ENCODE peak calls at places on chromosomes 6 and 20, in four cellular contexts. One of them, this sample, is unnamed.
A peak's percentile ranks its signal among the peaks of the same experiment; 100 is the strongest.

GRCh38 chr6:32968093-32968769 is at the start of gene BRD2:
- DNase-seq in K562: peak; percentile 99
- DNase-seq in SK-N-SH: peak; percentile 93
- DNase-seq in WTC11: peak; percentile 94
- DNase-seq in this sample: peak; percentile 93

GRCh38 chr6:20757761-20758160 is 223.5 kb downstream of the CDKAL1 start:
- DNase-seq in K562: no peak
- DNase-seq in WTC11: no peak
- DNase-seq in SK-N-SH: no peak
- DNase-seq in this sample: no peak

GRCh38 chr20:1663917-1664316 is 6.3 kb upstream of the SIRPG start:
- DNase-seq in WTC11: no peak
- DNase-seq in K562: no peak
- DNase-seq in SK-N-SH: no peak
- DNase-seq in this sample: no peak

GRCh38 chr6:144745434-144745833 is 460.3 kb downstream of the UTRN start:
- DNase-seq in WTC11: no peak
- DNase-seq in SK-N-SH: no peak
- DNase-seq in K562: no peak
- DNase-seq in this sample: no peak

GRCh38 chr6:24929255-24929654 is 6.5 kb downstream of the RIPOR2 start:
- DNase-seq in SK-N-SH: no peak
- DNase-seq in WTC11: no peak
- DNase-seq in K562: no peak
- DNase-seq in this sample: no peak

GRCh38 chr6:88870728-88871330 is 92.6 kb downstream of the RNGTT start:
- DNase-seq in WTC11: no peak
- DNase-seq in K562: peak; percentile 75
- DNase-seq in SK-N-SH: peak; percentile 29
- DNase-seq in this sample: peak; percentile 39

GRCh38 chr6:25121186-25121585 is 158.0 kb upstream of the CARMIL1 start:
- DNase-seq in SK-N-SH: no peak
- DNase-seq in K562: no peak
- DNase-seq in WTC11: no peak
- DNase-seq in this sample: no peak

GRCh38 chr20:54132612-54133433 is 41.0 kb downstream of the CYP24A1 start:
- DNase-seq in WTC11: no peak
- DNase-seq in K562: no peak
- DNase-seq in SK-N-SH: no peak
- DNase-seq in this sample: no peak

GRCh38 chr6:36052092-36052491 is 24.5 kb downstream of the MAPK14 start:
- DNase-seq in WTC11: no peak
- DNase-seq in K562: no peak
- DNase-seq in SK-N-SH: no peak
- DNase-seq in this sample: no peak

GRCh38 chr6:15534970-15535369 is 127.9 kb downstream of the DTNBP1 start:
- DNase-seq in K562: no peak
- DNase-seq in SK-N-SH: no peak
- DNase-seq in WTC11: no peak
- DNase-seq in this sample: no peak

GRCh38 chr6:138004423-138005287 is 102.6 kb downstream of the PERP start:
- DNase-seq in SK-N-SH: no peak
- DNase-seq in K562: peak; percentile 69
- DNase-seq in WTC11: no peak
- DNase-seq in this sample: peak; percentile 28

GRCh38 chr6:40710626-40711354 is 123.6 kb upstream of the LRFN2 start:
- DNase-seq in WTC11: no peak
- DNase-seq in SK-N-SH: no peak
- DNase-seq in K562: no peak
- DNase-seq in this sample: peak; percentile 15

GRCh38 chr6:97440590-97441176 is 157.7 kb upstream of the MMS22L start:
- DNase-seq in SK-N-SH: peak; percentile 60
- DNase-seq in WTC11: peak; percentile 42
- DNase-seq in K562: peak; percentile 12
- DNase-seq in this sample: no peak

GRCh38 chr6:166619912-166620311 is 7.1 kb downstream of the RPS6KA2 start:
- DNase-seq in K562: no peak
- DNase-seq in WTC11: no peak
- DNase-seq in SK-N-SH: peak; percentile 47
- DNase-seq in this sample: no peak

GRCh38 chr6:25596928-25597818 is 54.8 kb upstream of the SCGN start:
- DNase-seq in WTC11: no peak
- DNase-seq in K562: no peak
- DNase-seq in SK-N-SH: no peak
- DNase-seq in this sample: no peak

GRCh38 chr6:43715056-43715788 is 27.6 kb upstream of the MRPS18A start:
- DNase-seq in WTC11: no peak
- DNase-seq in SK-N-SH: no peak
- DNase-seq in K562: no peak
- DNase-seq in this sample: peak; percentile 87

GRCh38 chr20:61847986-61848385 is 217.7 kb downstream of the TAF4 start:
- DNase-seq in WTC11: no peak
- DNase-seq in K562: no peak
- DNase-seq in SK-N-SH: no peak
- DNase-seq in this sample: no peak
- TF ChIP-seq USF1 in WTC11: no peak
- TF ChIP-seq USF1 in K562: no peak
- TF ChIP-seq USF1 in SK-N-SH: no peak
- TF ChIP-seq USF1 in this sample: no peak

DNA sequence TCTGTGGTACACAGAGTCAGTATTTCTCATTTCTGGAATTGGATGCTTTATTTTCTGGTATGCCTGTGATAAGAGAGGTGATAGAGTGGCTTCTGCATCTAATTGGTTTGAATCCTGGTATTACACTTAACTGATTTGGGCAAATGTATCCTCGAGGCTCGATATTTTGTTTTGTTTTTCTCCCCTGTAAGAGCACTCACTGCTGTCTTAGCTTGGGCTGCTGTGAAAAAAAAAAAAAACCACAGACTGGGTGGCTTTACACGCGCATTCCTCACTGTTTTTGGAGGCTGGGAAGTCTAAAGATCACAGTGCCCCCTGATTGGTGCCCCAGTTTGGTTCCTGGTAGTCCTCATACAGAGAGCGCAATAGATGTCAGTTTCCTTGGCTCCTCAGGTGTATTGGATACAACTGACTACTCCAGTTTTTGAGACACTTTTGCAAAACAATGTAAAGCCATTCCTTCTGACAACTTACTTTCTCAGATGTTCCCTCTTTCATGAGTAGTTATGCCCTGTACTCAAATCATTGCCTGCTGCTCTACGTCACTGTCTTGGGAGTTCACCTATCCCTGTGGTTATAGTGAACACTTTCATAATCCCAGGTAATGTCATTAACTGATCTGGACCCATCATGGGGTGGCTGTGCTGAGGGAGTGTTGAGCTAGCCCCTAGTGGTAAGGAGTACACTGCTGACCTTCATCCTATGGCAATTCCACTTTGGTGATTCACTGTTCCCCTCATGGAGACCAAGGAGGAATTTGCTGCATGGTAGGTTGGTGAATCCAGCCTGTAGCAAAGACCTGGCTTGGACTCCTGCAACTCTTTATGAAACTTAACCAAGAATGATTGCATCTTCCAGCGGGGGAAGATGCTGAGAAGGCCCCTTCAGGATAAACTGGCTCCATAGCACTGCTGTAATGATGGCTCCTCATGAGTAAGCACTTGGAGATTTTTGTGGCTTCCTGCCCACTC is 3.5 kb upstream of the ACAT2 start:
- DNase-seq in SK-N-SH: no peak
- DNase-seq in WTC11: no peak
- DNase-seq in K562: peak; percentile 25
- DNase-seq in this sample: no peak
- TF ChIP-seq USF1 in SK-N-SH: no peak
- TF ChIP-seq USF1 in WTC11: no peak
- TF ChIP-seq USF1 in K562: no peak
- TF ChIP-seq USF1 in this sample: no peak

GRCh38 chr20:57590485-57591288 is 29.5 kb downstream of the ZBP1 start:
- DNase-seq in WTC11: no peak
- DNase-seq in K562: no peak
- DNase-seq in SK-N-SH: no peak
- DNase-seq in this sample: no peak
- TF ChIP-seq USF1 in WTC11: no peak
- TF ChIP-seq USF1 in K562: no peak
- TF ChIP-seq USF1 in SK-N-SH: no peak
- TF ChIP-seq USF1 in this sample: no peak

DNA sequence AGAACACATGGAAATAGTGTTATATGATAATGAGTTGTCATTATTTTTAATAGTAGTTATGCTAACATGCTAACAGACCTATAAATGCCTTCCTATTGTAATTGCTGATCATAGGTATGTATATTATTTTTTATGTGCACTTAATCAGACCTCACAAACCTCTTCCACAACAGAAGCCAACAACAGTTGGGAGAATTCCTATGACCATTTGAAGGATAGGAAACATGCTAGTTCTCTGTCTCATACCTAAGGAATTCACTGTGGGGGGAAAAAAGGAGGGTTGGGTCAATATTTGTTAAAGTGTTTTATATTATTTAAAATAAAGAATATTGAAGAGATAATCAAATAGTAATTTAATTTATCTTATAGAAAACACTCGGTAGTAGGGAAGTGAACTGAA is 990.9 kb downstream of the EPHA7 start:
- DNase-seq in SK-N-SH: no peak
- DNase-seq in K562: no peak
- DNase-seq in WTC11: no peak
- DNase-seq in this sample: no peak
- TF ChIP-seq USF1 in SK-N-SH: no peak
- TF ChIP-seq USF1 in K562: no peak
- TF ChIP-seq USF1 in WTC11: no peak
- TF ChIP-seq USF1 in this sample: no peak

GRCh38 chr6:45421700-45422540 is 44.2 kb upstream of the SUPT3H start:
- DNase-seq in K562: peak; percentile 62
- DNase-seq in SK-N-SH: peak; percentile 76
- DNase-seq in WTC11: peak; percentile 45
- DNase-seq in this sample: no peak
- TF ChIP-seq USF1 in K562: no peak
- TF ChIP-seq USF1 in SK-N-SH: no peak
- TF ChIP-seq USF1 in WTC11: no peak
- TF ChIP-seq USF1 in this sample: no peak

GRCh38 chr20:22834651-22835256 is 200.4 kb upstream of the SSTR4 start:
- DNase-seq in WTC11: no peak
- DNase-seq in SK-N-SH: no peak
- DNase-seq in K562: no peak
- DNase-seq in this sample: no peak

GRCh38 chr20:22838001-22838400 is 197.1 kb upstream of the SSTR4 start:
- DNase-seq in WTC11: no peak
- DNase-seq in SK-N-SH: no peak
- DNase-seq in K562: no peak
- DNase-seq in this sample: no peak

GRCh38 chr20:22833851-22834250 is 201.3 kb upstream of the SSTR4 start:
- DNase-seq in WTC11: no peak
- DNase-seq in SK-N-SH: no peak
- DNase-seq in K562: peak; percentile 88
- DNase-seq in this sample: no peak

GRCh38 chr20:22836877-22837276 is 198.2 kb upstream of the SSTR4 start:
- DNase-seq in WTC11: no peak
- DNase-seq in K562: peak; percentile 74
- DNase-seq in SK-N-SH: no peak
- DNase-seq in this sample: no peak

GRCh38 chr20:22836211-22836610 is 198.9 kb upstream of the SSTR4 start:
- DNase-seq in WTC11: no peak
- DNase-seq in K562: no peak
- DNase-seq in SK-N-SH: no peak
- DNase-seq in this sample: no peak
- TF ChIP-seq USF1 in WTC11: no peak
- TF ChIP-seq USF1 in K562: no peak
- TF ChIP-seq USF1 in SK-N-SH: no peak
- TF ChIP-seq USF1 in this sample: no peak

DNA sequence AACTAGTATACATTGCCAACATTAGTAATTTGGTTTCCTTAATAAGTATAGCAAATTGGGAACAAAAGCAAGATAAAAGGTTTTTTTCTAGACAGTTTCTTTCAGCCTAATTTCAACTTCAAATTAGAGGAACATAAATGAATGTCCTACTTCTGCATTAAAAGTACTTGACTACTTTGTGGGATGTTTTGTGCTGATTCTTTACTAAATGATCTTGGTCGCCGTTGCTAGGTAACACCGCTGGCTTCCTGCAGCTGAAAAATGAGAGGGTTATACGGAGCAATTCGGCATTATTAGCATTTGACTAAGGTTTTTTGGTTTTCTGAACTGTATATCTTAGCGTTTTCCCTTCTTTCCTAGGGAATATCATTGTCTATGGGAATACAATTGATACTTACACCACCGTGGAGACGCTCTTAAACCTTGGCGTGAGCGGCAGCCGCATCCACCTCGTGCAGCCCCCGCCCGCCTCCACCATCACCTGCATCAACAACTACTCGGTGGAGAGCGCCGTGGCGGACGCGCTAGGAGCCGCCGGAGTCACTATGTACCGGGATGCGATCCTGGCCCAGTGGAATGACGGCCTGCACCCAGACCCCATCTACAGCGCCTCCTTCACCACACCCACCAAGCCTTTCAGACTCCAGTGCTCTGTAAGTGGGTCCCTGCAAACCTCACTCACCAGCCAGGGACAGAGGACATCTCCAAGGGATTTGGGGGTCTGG is 90.9 kb upstream of the INSM1 start:
- DNase-seq in WTC11: no peak
- DNase-seq in SK-N-SH: no peak
- DNase-seq in K562: no peak
- DNase-seq in this sample: no peak
- TF ChIP-seq USF1 in WTC11: no peak
- TF ChIP-seq USF1 in SK-N-SH: no peak
- TF ChIP-seq USF1 in K562: no peak
- TF ChIP-seq USF1 in this sample: no peak

GRCh38 chr6:169291639-169292339 is 38.1 kb upstream of the THBS2 start:
- DNase-seq in SK-N-SH: no peak
- DNase-seq in K562: no peak
- DNase-seq in WTC11: no peak
- DNase-seq in this sample: no peak

GRCh38 chr6:169291148-169291547 is 37.5 kb upstream of the THBS2 start:
- DNase-seq in WTC11: no peak
- DNase-seq in SK-N-SH: no peak
- DNase-seq in K562: no peak
- DNase-seq in this sample: no peak

GRCh38 chr6:169289257-169289656 is 35.6 kb upstream of the THBS2 start:
- DNase-seq in SK-N-SH: no peak
- DNase-seq in WTC11: no peak
- DNase-seq in K562: no peak
- DNase-seq in this sample: no peak

GRCh38 chr6:169288591-169288990 is 34.9 kb upstream of the THBS2 start:
- DNase-seq in WTC11: no peak
- DNase-seq in K562: no peak
- DNase-seq in SK-N-SH: no peak
- DNase-seq in this sample: no peak

GRCh38 chr6:169289671-169290408 is 36.2 kb upstream of the THBS2 start:
- DNase-seq in WTC11: no peak
- DNase-seq in SK-N-SH: no peak
- DNase-seq in K562: no peak
- DNase-seq in this sample: no peak
- TF ChIP-seq USF1 in WTC11: no peak
- TF ChIP-seq USF1 in SK-N-SH: no peak
- TF ChIP-seq USF1 in K562: no peak
- TF ChIP-seq USF1 in this sample: no peak

GRCh38 chr20:23622839-23623343 is 14.9 kb downstream of the CST3 start:
- DNase-seq in K562: peak; percentile 40
- DNase-seq in WTC11: no peak
- DNase-seq in SK-N-SH: no peak
- DNase-seq in this sample: no peak
- TF ChIP-seq USF1 in K562: no peak
- TF ChIP-seq USF1 in WTC11: no peak
- TF ChIP-seq USF1 in SK-N-SH: no peak
- TF ChIP-seq USF1 in this sample: no peak

GRCh38 chr6:12014873-12015149 is 2.7 kb downstream of the HIVEP1 start:
- DNase-seq in K562: no peak
- DNase-seq in WTC11: no peak
- DNase-seq in SK-N-SH: no peak
- DNase-seq in this sample: no peak
- TF ChIP-seq USF1 in K562: no peak
- TF ChIP-seq USF1 in WTC11: no peak
- TF ChIP-seq USF1 in SK-N-SH: no peak
- TF ChIP-seq USF1 in this sample: no peak

This sample was measured in GM12878.